ENCODE peak calls at places on chromosomes 3 and 15, in seven cellular contexts. A is fibroblast of pulmonary artery; L is SK-N-SH; N is adrenal gland; X is cardiac muscle cell; D is esophagus muscularis mucosa; U is CD8-positive, alpha-beta T cell. S is an unnamed sample.

GRCh38 chr3:111864821-111865656 is 6.0 kb downstream of the PHLDB2 start:
- DNase-seq in A (peak; percentile 96), L (no peak), N (no peak), X (peak; percentile 90), D (no peak), U (no peak), S (no peak)

GRCh38 chr3:901953-902778 is 190.7 kb upstream of the CNTN6 start:
- DNase-seq in A (peak; percentile 21), L (peak; percentile 3), N (no peak), X (peak; percentile 9), D (no peak), U (no peak), S (no peak)

GRCh38 chr3:2476996-2477395 is 378.3 kb downstream of the CNTN4 start:
- DNase-seq in A (no peak), L (no peak), N (no peak), X (no peak), D (no peak), U (no peak), S (no peak)

GRCh38 chr3:41148446-41148845 is 50.9 kb upstream of the CTNNB1 start:
- DNase-seq in A (no peak), L (peak; percentile 7), N (no peak), X (no peak), D (no peak), U (no peak), S (no peak)

GRCh38 chr3:114451561-114452018 is 157.8 kb downstream of the TIGIT start:
- DNase-seq in A (peak; percentile 39), L (no peak), N (peak; percentile 26), X (peak; percentile 39), D (no peak), U (no peak), S (no peak)

GRCh38 chr3:70539908-70540307 is 227.5 kb upstream of the MDFIC2 start:
- DNase-seq in A (no peak), L (no peak), N (no peak), X (no peak), D (no peak), U (no peak), S (no peak)

GRCh38 chr3:108183178-108183577 is 39.0 kb downstream of the IFT57 start:
- DNase-seq in A (no peak), L (no peak), N (no peak), X (no peak), D (no peak), U (no peak), S (no peak)

GRCh38 chr3:165217739-165218138 is 21.6 kb upstream of the SLITRK3 start:
- DNase-seq in A (no peak), L (no peak), N (no peak), X (no peak), D (no peak), U (no peak), S (no peak)

GRCh38 chr15:29107971-29108645 is 161.5 kb downstream of the NSMCE3 start:
- DNase-seq in A (no peak), L (no peak), N (no peak), X (no peak), D (no peak), U (peak; percentile 3), S (no peak)

GRCh38 chr15:40155270-40155910 is 5.5 kb upstream of the BUB1B start:
- DNase-seq in A (no peak), L (no peak), N (no peak), X (no peak), D (peak; percentile 53), U (no peak), S (no peak)
- H3K4me3 ChIP-seq in A (no peak overlapping the region), L (no peak overlapping the region), N (no peak overlapping the region), X (no peak overlapping the region), D (no peak overlapping the region), U (no peak overlapping the region), S (no peak overlapping the region)

GRCh38 chr3:18724456-18724855 is 299.3 kb upstream of the SATB1 start:
- DNase-seq in A (no peak), L (no peak), N (no peak), X (no peak), D (no peak), U (no peak), S (no peak)
- H3K4me3 ChIP-seq in A (no peak overlapping the region), L (no peak overlapping the region), N (no peak overlapping the region), X (no peak overlapping the region), D (no peak overlapping the region), U (peak overlapping the region; percentile 0), S (no peak overlapping the region)

DNA sequence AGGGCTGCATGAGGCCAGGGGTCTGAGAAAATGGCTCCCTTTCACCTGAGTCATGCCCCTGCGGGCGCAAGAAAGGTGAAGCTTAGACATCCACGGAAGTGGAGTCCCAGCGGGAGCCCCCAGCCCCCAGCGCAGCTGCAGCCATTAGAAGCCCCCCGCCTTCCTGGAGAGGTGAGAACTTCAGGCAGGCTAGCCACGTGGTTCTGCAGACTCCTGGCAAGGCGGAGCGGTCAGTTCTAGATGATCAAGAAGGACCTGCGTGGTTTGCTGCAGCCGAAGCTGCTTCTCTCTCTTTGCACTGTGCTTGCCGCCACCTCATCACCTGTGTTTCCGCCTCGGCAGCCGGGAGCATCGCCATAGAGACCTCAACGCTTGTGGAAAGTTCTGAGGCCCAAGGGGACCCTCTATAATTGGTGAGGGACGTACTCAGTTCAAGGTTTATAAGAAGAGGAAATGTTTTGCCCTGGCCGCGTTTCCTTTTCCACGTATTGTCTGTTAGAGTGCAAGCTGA is 15.8 kb upstream of the KCNMB3 start:
- DNase-seq in A (no peak), L (no peak), N (no peak), X (no peak), D (peak; percentile 79), U (no peak), S (no peak)
- H3K4me3 ChIP-seq in A (no peak overlapping the region), L (no peak overlapping the region), N (no peak overlapping the region), X (no peak overlapping the region), D (no peak overlapping the region), U (no peak overlapping the region), S (no peak overlapping the region)

DNA sequence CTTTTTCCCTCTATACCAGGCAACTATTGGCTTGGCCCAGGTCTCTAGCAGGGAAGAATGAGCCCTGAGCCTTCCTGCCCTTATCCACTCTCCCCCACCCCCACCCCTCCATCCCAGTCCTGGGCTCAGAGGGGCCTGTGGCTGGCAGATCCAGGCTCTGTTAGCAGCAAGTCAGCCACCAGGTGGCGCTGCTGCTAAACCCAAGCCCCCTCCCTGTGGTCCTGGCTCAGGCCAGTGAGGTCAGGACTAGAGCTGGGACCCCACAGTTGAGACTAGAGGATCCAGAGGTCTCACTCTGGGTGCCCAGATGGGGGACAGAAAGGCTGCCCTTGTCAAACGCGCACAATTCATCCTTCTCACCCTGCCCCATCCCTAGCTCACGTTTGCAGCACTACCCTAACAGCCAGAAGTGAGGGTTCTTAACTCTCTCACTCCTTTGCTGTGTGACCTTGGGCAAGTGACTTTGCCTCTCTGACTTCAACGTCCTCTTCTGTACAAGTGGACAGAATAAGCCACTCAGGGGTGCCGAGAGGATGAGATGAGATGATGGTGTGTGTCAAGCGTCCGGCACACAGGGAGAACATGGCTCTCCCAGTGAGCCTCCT is 46.8 kb upstream of the SLC6A1 start:
- DNase-seq in A (peak; percentile 57), L (peak; percentile 92), N (peak; percentile 53), X (peak; percentile 65), D (no peak), U (peak; percentile 45), S (no peak)
- H3K4me3 ChIP-seq in A (no peak overlapping the region), L (no peak overlapping the region), N (no peak overlapping the region), X (no peak overlapping the region), D (no peak overlapping the region), U (no peak overlapping the region), S (no peak overlapping the region)

GRCh38 chr15:56105855-56106254 is 112.4 kb upstream of the NEDD4 start:
- DNase-seq in A (no peak), L (no peak), N (no peak), X (no peak), D (no peak), U (no peak), S (no peak)
- H3K4me3 ChIP-seq in A (no peak overlapping the region), L (no peak overlapping the region), N (no peak overlapping the region), X (no peak overlapping the region), D (no peak overlapping the region), U (no peak overlapping the region), S (no peak overlapping the region)

GRCh38 chr15:62119224-62119925 is 45.7 kb downstream of the C2CD4B start:
- DNase-seq in A (peak; percentile 98), L (no peak), N (no peak), X (peak; percentile 95), D (no peak), U (no peak), S (no peak)
- H3K4me3 ChIP-seq in A (no peak overlapping the region), L (peak overlapping the region; percentile 21), N (no peak overlapping the region), X (no peak overlapping the region), D (peak overlapping the region; percentile 22), U (no peak overlapping the region), S (peak overlapping the region; percentile 14)

GRCh38 chr3:124887996-124888298 is 782 bp upstream of the ITGB5 start:
- DNase-seq in A (no peak), L (no peak), N (no peak), X (no peak), D (no peak), U (no peak), S (no peak)
- H3K4me3 ChIP-seq in A (peak overlapping the region; percentile 67), L (peak overlapping the region; percentile 76), N (peak overlapping the region; percentile 68), X (no peak overlapping the region), D (peak overlapping the region; percentile 87), U (no peak overlapping the region), S (peak overlapping the region; percentile 62)

S was measured in esophagus squamous epithelium.